ENCODE peak calls at places on chromosomes 12 and 14, in four cellular contexts. One of them, this sample, is unnamed.

GRCh38 chr12:53601296-53601847 is 24.8 kb downstream of the ATF7 start:
- DNase-seq in Peyer's patch: peak; percentile 32
- DNase-seq in tibial nerve: no peak
- DNase-seq in CD4-positive, alpha-beta memory T cell: no peak
- DNase-seq in this sample: no peak

GRCh38 chr12:74941678-74942077 is 268.0 kb downstream of the KCNC2 start:
- DNase-seq in Peyer's patch: no peak
- DNase-seq in tibial nerve: no peak
- DNase-seq in CD4-positive, alpha-beta memory T cell: no peak
- DNase-seq in this sample: no peak

GRCh38 chr12:52125499-52125900 is 46.0 kb downstream of the SMIM41 start:
- DNase-seq in Peyer's patch: no peak
- DNase-seq in tibial nerve: no peak
- DNase-seq in CD4-positive, alpha-beta memory T cell: no peak
- DNase-seq in this sample: no peak

GRCh38 chr14:100873083-100873482 is 30.4 kb downstream of the RTL1 start:
- DNase-seq in Peyer's patch: no peak
- DNase-seq in tibial nerve: no peak
- DNase-seq in CD4-positive, alpha-beta memory T cell: no peak
- DNase-seq in this sample: no peak

GRCh38 chr12:12331896-12332295 is 18.1 kb downstream of the MANSC1 start:
- DNase-seq in Peyer's patch: no peak
- DNase-seq in tibial nerve: no peak
- DNase-seq in CD4-positive, alpha-beta memory T cell: no peak
- DNase-seq in this sample: no peak

GRCh38 chr14:53954551-53955233 is 1.9 kb downstream of the BMP4 start:
- DNase-seq in Peyer's patch: peak; percentile 50
- DNase-seq in tibial nerve: no peak
- DNase-seq in CD4-positive, alpha-beta memory T cell: no peak
- DNase-seq in this sample: no peak

GRCh38 chr12:91317324-91317723 is 134.7 kb upstream of the DCN start:
- DNase-seq in Peyer's patch: no peak
- DNase-seq in tibial nerve: no peak
- DNase-seq in CD4-positive, alpha-beta memory T cell: no peak
- DNase-seq in this sample: no peak

GRCh38 chr12:62133440-62133839 is 126.8 kb upstream of the USP15 start:
- DNase-seq in Peyer's patch: no peak
- DNase-seq in tibial nerve: no peak
- DNase-seq in CD4-positive, alpha-beta memory T cell: no peak
- DNase-seq in this sample: no peak

GRCh38 chr12:121441555-121441954 is 41.6 kb downstream of the RNF34 start:
- DNase-seq in Peyer's patch: no peak
- DNase-seq in tibial nerve: no peak
- DNase-seq in CD4-positive, alpha-beta memory T cell: no peak
- DNase-seq in this sample: no peak

GRCh38 chr12:120775862-120776552 is 50.4 kb downstream of the ACADS start:
- DNase-seq in Peyer's patch: no peak
- DNase-seq in tibial nerve: no peak
- DNase-seq in CD4-positive, alpha-beta memory T cell: no peak
- DNase-seq in this sample: no peak

GRCh38 chr14:54026671-54027070 is 70.0 kb upstream of the BMP4 start:
- DNase-seq in Peyer's patch: no peak
- DNase-seq in tibial nerve: no peak
- DNase-seq in CD4-positive, alpha-beta memory T cell: no peak
- DNase-seq in this sample: no peak

GRCh38 chr12:99600388-99600787 is 47.2 kb upstream of the GARIN6 start:
- DNase-seq in Peyer's patch: no peak
- DNase-seq in tibial nerve: no peak
- DNase-seq in CD4-positive, alpha-beta memory T cell: no peak
- DNase-seq in this sample: no peak

GRCh38 chr12:110917467-110917866 is 2.9 kb downstream of the MYL2 start:
- DNase-seq in Peyer's patch: no peak
- DNase-seq in tibial nerve: no peak
- DNase-seq in CD4-positive, alpha-beta memory T cell: no peak
- DNase-seq in this sample: no peak

GRCh38 chr14:66575939-66576338 is 68.0 kb downstream of the GPHN start:
- DNase-seq in Peyer's patch: no peak
- DNase-seq in tibial nerve: no peak
- DNase-seq in CD4-positive, alpha-beta memory T cell: no peak
- DNase-seq in this sample: no peak

GRCh38 chr12:12872139-12872933 is 19.0 kb upstream of the GPRC5A start:
- DNase-seq in Peyer's patch: no peak
- DNase-seq in tibial nerve: no peak
- DNase-seq in CD4-positive, alpha-beta memory T cell: no peak
- DNase-seq in this sample: no peak

GRCh38 chr12:8493084-8493483 is 20.2 kb upstream of the CLEC4D start:
- DNase-seq in Peyer's patch: peak; percentile 58
- DNase-seq in tibial nerve: no peak
- DNase-seq in CD4-positive, alpha-beta memory T cell: peak; percentile 37
- DNase-seq in this sample: peak; percentile 41

GRCh38 chr12:119594399-119594730 is 791 bp downstream of the TMEM233 start:
- DNase-seq in Peyer's patch: no peak
- DNase-seq in tibial nerve: no peak
- DNase-seq in CD4-positive, alpha-beta memory T cell: no peak
- DNase-seq in this sample: no peak

GRCh38 chr14:77206261-77206824 is 24.7 kb downstream of the TMEM63C start:
- DNase-seq in Peyer's patch: no peak
- DNase-seq in tibial nerve: no peak
- DNase-seq in CD4-positive, alpha-beta memory T cell: no peak
- DNase-seq in this sample: no peak

GRCh38 chr12:24201258-24201970 is 251.9 kb upstream of the SOX5 start:
- DNase-seq in Peyer's patch: no peak
- DNase-seq in tibial nerve: no peak
- DNase-seq in CD4-positive, alpha-beta memory T cell: no peak
- DNase-seq in this sample: no peak

GRCh38 chr12:56337753-56338221 is 897 bp upstream of the IL23A start:
- DNase-seq in Peyer's patch: no peak
- DNase-seq in tibial nerve: no peak
- DNase-seq in CD4-positive, alpha-beta memory T cell: no peak
- DNase-seq in this sample: no peak

GRCh38 chr12:119843100-119843499 is 34.0 kb downstream of the CIT start:
- DNase-seq in Peyer's patch: no peak
- DNase-seq in tibial nerve: no peak
- DNase-seq in CD4-positive, alpha-beta memory T cell: no peak
- DNase-seq in this sample: no peak

GRCh38 chr12:62006076-62006732 is 254.0 kb upstream of the USP15 start:
- DNase-seq in Peyer's patch: peak; percentile 48
- DNase-seq in tibial nerve: no peak
- DNase-seq in CD4-positive, alpha-beta memory T cell: peak; percentile 6
- DNase-seq in this sample: peak; percentile 21

GRCh38 chr12:52195065-52195730 is 3.4 kb upstream of the KRT80 start:
- DNase-seq in Peyer's patch: no peak
- DNase-seq in tibial nerve: no peak
- DNase-seq in CD4-positive, alpha-beta memory T cell: no peak
- DNase-seq in this sample: no peak

GRCh38 chr12:6871052-6871957 is 1.8 kb downstream of the SPSB2 start:
- DNase-seq in Peyer's patch: peak; percentile 77
- DNase-seq in tibial nerve: no peak
- DNase-seq in CD4-positive, alpha-beta memory T cell: peak; percentile 26
- DNase-seq in this sample: no peak

GRCh38 chr12:7017870-7018349 is 366 bp downstream of the LPCAT3 start:
- DNase-seq in Peyer's patch: peak; percentile 72
- DNase-seq in tibial nerve: peak; percentile 15
- DNase-seq in CD4-positive, alpha-beta memory T cell: no peak
- DNase-seq in this sample: no peak

GRCh38 chr14:52219488-52220084 is 47.9 kb upstream of the PTGDR start:
- DNase-seq in Peyer's patch: no peak
- DNase-seq in tibial nerve: no peak
- DNase-seq in CD4-positive, alpha-beta memory T cell: no peak
- DNase-seq in this sample: no peak

GRCh38 chr12:98783420-98783819 is 138.3 kb downstream of the APAF1 start:
- DNase-seq in Peyer's patch: no peak
- DNase-seq in tibial nerve: no peak
- DNase-seq in CD4-positive, alpha-beta memory T cell: no peak
- DNase-seq in this sample: no peak

GRCh38 chr14:58693048-58693447 is 55.3 kb downstream of the DACT1 start:
- DNase-seq in Peyer's patch: no peak
- DNase-seq in tibial nerve: no peak
- DNase-seq in CD4-positive, alpha-beta memory T cell: no peak
- DNase-seq in this sample: no peak

GRCh38 chr14:58699656-58700055 is 61.9 kb downstream of the DACT1 start:
- DNase-seq in Peyer's patch: no peak
- DNase-seq in tibial nerve: no peak
- DNase-seq in CD4-positive, alpha-beta memory T cell: no peak
- DNase-seq in this sample: no peak

GRCh38 chr14:58697266-58697926 is 59.6 kb downstream of the DACT1 start:
- DNase-seq in Peyer's patch: no peak
- DNase-seq in tibial nerve: no peak
- DNase-seq in CD4-positive, alpha-beta memory T cell: no peak
- DNase-seq in this sample: no peak

GRCh38 chr14:58697927-58698641 is 60.3 kb downstream of the DACT1 start:
- DNase-seq in Peyer's patch: no peak
- DNase-seq in tibial nerve: no peak
- DNase-seq in CD4-positive, alpha-beta memory T cell: no peak
- DNase-seq in this sample: no peak

GRCh38 chr14:58695514-58695913 is 57.8 kb downstream of the DACT1 start:
- DNase-seq in Peyer's patch: no peak
- DNase-seq in tibial nerve: no peak
- DNase-seq in CD4-positive, alpha-beta memory T cell: no peak
- DNase-seq in this sample: no peak
- H3K4me1 ChIP-seq in Peyer's patch: no peaks in the 10 kb centered on the region
- H3K4me1 ChIP-seq in tibial nerve: peaks cover 11% of the 10 kb centered on the region
- H3K4me1 ChIP-seq in CD4-positive, alpha-beta memory T cell: no peaks in the 10 kb centered on the region
- H3K4me1 ChIP-seq in this sample: no peaks in the 10 kb centered on the region

DNA sequence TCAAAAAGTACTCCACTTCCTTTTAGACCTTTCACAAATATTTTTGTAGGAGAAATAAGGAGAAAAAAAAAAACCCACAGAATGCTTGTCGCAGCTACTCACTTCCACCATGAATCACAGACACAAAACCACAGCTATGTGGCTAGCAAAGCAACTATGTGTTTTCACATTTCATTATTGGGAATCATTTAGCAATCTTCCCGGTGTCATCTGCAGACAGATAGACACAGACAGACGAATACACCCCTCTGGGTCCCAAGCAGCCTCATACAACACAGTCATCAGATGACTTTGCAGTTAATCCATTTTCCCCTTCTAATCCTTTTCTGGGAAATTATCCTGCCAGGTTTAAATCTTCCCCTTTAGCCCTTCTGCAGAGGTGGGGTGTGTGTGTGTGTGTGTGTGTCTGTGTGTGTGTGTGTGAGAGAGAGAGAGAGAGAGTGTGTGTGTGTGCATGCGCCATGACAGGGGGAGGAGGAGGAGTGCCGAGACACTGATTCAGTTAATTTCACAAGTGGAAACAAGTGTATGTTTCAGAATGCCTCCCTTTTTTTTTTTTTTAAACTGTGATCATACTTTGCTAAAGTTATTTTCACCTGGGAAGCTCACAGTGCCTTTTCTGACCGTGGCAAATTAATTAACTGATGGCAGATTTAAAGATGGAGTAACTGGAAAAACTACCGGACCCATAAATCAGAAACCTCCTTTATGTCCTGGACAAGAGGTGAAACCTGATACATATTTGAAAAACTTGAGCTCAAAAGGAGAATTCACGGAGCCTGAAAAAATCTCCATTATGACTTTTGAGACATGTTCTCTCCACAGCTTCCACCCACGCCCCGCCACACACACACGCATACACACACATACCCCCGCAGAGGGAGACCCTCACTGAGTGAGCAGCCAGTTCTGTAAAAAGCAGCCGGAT is 39.9 kb downstream of the LTBP2 start:
- DNase-seq in Peyer's patch: no peak
- DNase-seq in tibial nerve: no peak
- DNase-seq in CD4-positive, alpha-beta memory T cell: no peak
- DNase-seq in this sample: no peak
- H3K27ac ChIP-seq in Peyer's patch: peak overlapping the region; percentile 56
- H3K27ac ChIP-seq in tibial nerve: peak overlapping the region; percentile 83
- H3K27ac ChIP-seq in CD4-positive, alpha-beta memory T cell: no peak overlapping the region
- H3K27ac ChIP-seq in this sample: no peak overlapping the region

GRCh38 chr12:127233016-127233415 is 1034.0 kb upstream of the TMEM132C start:
- DNase-seq in Peyer's patch: no peak
- DNase-seq in tibial nerve: no peak
- DNase-seq in CD4-positive, alpha-beta memory T cell: no peak
- DNase-seq in this sample: no peak

GRCh38 chr12:127231366-127231765 is 1035.6 kb upstream of the TMEM132C start:
- DNase-seq in Peyer's patch: no peak
- DNase-seq in tibial nerve: no peak
- DNase-seq in CD4-positive, alpha-beta memory T cell: no peak
- DNase-seq in this sample: no peak

GRCh38 chr12:127236491-127236890 is 1030.5 kb upstream of the TMEM132C start:
- DNase-seq in Peyer's patch: no peak
- DNase-seq in tibial nerve: no peak
- DNase-seq in CD4-positive, alpha-beta memory T cell: no peak
- DNase-seq in this sample: no peak

GRCh38 chr12:127235771-127236170 is 1031.2 kb upstream of the TMEM132C start:
- DNase-seq in Peyer's patch: no peak
- DNase-seq in tibial nerve: no peak
- DNase-seq in CD4-positive, alpha-beta memory T cell: no peak
- DNase-seq in this sample: no peak

DNA sequence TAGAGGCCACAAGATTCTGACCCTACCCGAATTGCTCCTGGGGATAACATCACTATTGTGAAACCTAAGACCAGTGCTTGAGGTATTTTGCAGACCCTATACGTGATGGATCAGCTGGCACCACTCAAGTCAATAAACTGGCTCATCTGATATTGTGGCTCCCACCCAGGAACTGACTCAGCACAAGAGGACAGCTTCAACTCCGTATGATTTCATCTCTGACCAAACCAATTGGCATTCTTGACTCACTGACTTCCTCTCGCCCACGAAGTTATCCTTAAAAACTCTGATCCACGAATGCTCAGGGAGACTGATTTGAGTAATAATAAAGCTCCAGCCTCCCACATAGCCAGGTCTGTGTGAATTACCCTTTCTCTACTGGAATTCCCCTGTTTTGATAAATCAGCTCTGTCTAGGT is 1036.1 kb upstream of the TMEM132C start:
- DNase-seq in Peyer's patch: no peak
- DNase-seq in tibial nerve: no peak
- DNase-seq in CD4-positive, alpha-beta memory T cell: no peak
- DNase-seq in this sample: no peak
- H3K9me3 ChIP-seq in Peyer's patch: no peaks in the 10 kb centered on the region
- H3K9me3 ChIP-seq in tibial nerve: no peaks in the 10 kb centered on the region
- H3K9me3 ChIP-seq in CD4-positive, alpha-beta memory T cell: no peaks in the 10 kb centered on the region
- H3K9me3 ChIP-seq in this sample: no peaks in the 10 kb centered on the region

GRCh38 chr12:132174015-132174660 is 29.9 kb downstream of the NOC4L start:
- DNase-seq in Peyer's patch: no peak
- DNase-seq in tibial nerve: no peak
- DNase-seq in CD4-positive, alpha-beta memory T cell: no peak
- DNase-seq in this sample: no peak

GRCh38 chr12:132171293-132171967 is 27.2 kb downstream of the NOC4L start:
- DNase-seq in Peyer's patch: no peak
- DNase-seq in tibial nerve: no peak
- DNase-seq in CD4-positive, alpha-beta memory T cell: no peak
- DNase-seq in this sample: no peak

GRCh38 chr12:132173135-132174014 is 29.1 kb downstream of the NOC4L start:
- DNase-seq in Peyer's patch: no peak
- DNase-seq in tibial nerve: no peak
- DNase-seq in CD4-positive, alpha-beta memory T cell: no peak
- DNase-seq in this sample: no peak

GRCh38 chr12:132171968-132172521 is 27.8 kb downstream of the NOC4L start:
- DNase-seq in Peyer's patch: no peak
- DNase-seq in tibial nerve: no peak
- DNase-seq in CD4-positive, alpha-beta memory T cell: no peak
- DNase-seq in this sample: no peak

GRCh38 chr12:132172619-132173018 is 28.4 kb downstream of the NOC4L start:
- DNase-seq in Peyer's patch: no peak
- DNase-seq in tibial nerve: no peak
- DNase-seq in CD4-positive, alpha-beta memory T cell: no peak
- DNase-seq in this sample: no peak
- H3K4me1 ChIP-seq in Peyer's patch: no peaks in the 10 kb centered on the region
- H3K4me1 ChIP-seq in tibial nerve: peaks cover 4% of the 10 kb centered on the region
- H3K4me1 ChIP-seq in CD4-positive, alpha-beta memory T cell: peaks cover 27% of the 10 kb centered on the region
- H3K4me1 ChIP-seq in this sample: peaks cover 21% of the 10 kb centered on the region